ENCODE peak calls at places on chromosomes 16 and 17, in seven cellular contexts. H, X, C, E, B, K and F are unnamed samples.

GRCh38 chr17:81727324-81728031 is 15.4 kb downstream of the SLC25A10 start:
- DNase-seq in K (no peak), X (no peak), B (peak; percentile 78), H (no peak), C (no peak), E (no peak), F (no peak)

GRCh38 chr16:83968891-83969672 is 1.0 kb downstream of the NECAB2 start:
- DNase-seq in C (no peak), K (no peak), B (no peak), X (no peak), H (no peak), E (no peak), F (no peak)

GRCh38 chr17:68909066-68909465 is 46.1 kb downstream of the ABCA8 start:
- DNase-seq in H (no peak), E (peak; percentile 16), C (peak; percentile 87), B (peak; percentile 20), K (peak; percentile 20), X (peak; percentile 82), F (peak; percentile 72)

GRCh38 chr17:16649585-16649984 is 4.1 kb downstream of the ZNF624 start:
- DNase-seq in B (no peak), H (no peak), X (no peak), C (no peak), K (no peak), E (no peak), F (no peak)

GRCh38 chr17:28908640-28909098 is 5.8 kb upstream of the DHRS13 start:
- DNase-seq in B (peak; percentile 43), E (no peak), X (peak; percentile 34), H (no peak), C (peak; percentile 87), K (no peak), F (peak; percentile 68)

GRCh38 chr17:70168979-70169706 is at the start of gene KCNJ2:
- DNase-seq in B (peak; percentile 91), K (peak; percentile 87), X (peak; percentile 77), C (peak; percentile 91), H (no peak), E (no peak), F (no peak)

GRCh38 chr17:74478369-74479100 is 12.1 kb downstream of the CD300A start:
- DNase-seq in H (no peak), B (peak; percentile 45), X (no peak), K (peak; percentile 40), E (peak; percentile 69), C (no peak), F (no peak)

GRCh38 chr17:8537734-8538133 is 92.8 kb downstream of the MYH10 start:
- DNase-seq in X (no peak), H (no peak), K (no peak), E (no peak), C (no peak), B (no peak), F (no peak)

GRCh38 chr17:29619251-29619650 is 3.5 kb downstream of the CORO6 start:
- DNase-seq in E (no peak), K (peak; percentile 45), C (peak; percentile 61), H (no peak), X (no peak), B (no peak), F (no peak)

GRCh38 chr17:17938388-17939107 is 33.7 kb downstream of the TOM1L2 start:
- DNase-seq in E (no peak), X (no peak), B (peak; percentile 55), C (no peak), H (no peak), K (no peak), F (no peak)

GRCh38 chr17:50034504-50035364 is 21.2 kb upstream of the ITGA3 start:
- DNase-seq in C (no peak), E (no peak), H (no peak), X (no peak), B (no peak), K (no peak), F (no peak)

GRCh38 chr16:77219437-77219836 is 20.2 kb downstream of the SYCE1L start:
- DNase-seq in C (no peak), X (no peak), K (no peak), E (no peak), B (no peak), H (no peak), F (no peak)

GRCh38 chr17:13513039-13513405 is 88.7 kb downstream of the HS3ST3A1 start:
- DNase-seq in C (peak; percentile 70), E (no peak), B (no peak), X (no peak), K (no peak), H (no peak), F (no peak)

GRCh38 chr17:83116783-83117555 is 37.6 kb downstream of the METRNL start:
- DNase-seq in E (no peak), X (no peak), K (no peak), B (no peak), C (no peak), H (no peak), F (no peak)

GRCh38 chr17:47778184-47778635 is 43.4 kb downstream of the OSBPL7 start:
- DNase-seq in H (no peak), C (no peak), B (no peak), E (no peak), X (no peak), K (no peak), F (no peak)

GRCh38 chr17:2222901-2223616 is 80.5 kb downstream of the SMG6 start:
- DNase-seq in C (peak; percentile 88), E (peak; percentile 81), H (no peak), B (peak; percentile 57), X (peak; percentile 14), K (no peak), F (no peak)

GRCh38 chr17:29722411-29723198 is 99.9 kb upstream of the CORO6 start:
- DNase-seq in B (peak; percentile 46), E (peak; percentile 96), H (no peak), X (no peak), C (peak; percentile 78), K (peak; percentile 95), F (peak; percentile 53)

GRCh38 chr16:65833171-65833871 is 533.2 kb upstream of the CDH5 start:
- DNase-seq in H (no peak), K (no peak), X (no peak), B (no peak), C (no peak), E (no peak), F (peak; percentile 13)

GRCh38 chr17:36601303-36602029 is at the start of gene MRM1:
- DNase-seq in B (peak; percentile 95), E (peak; percentile 77), X (peak; percentile 95), C (peak; percentile 96), H (peak; percentile 70), K (peak; percentile 95), F (peak; percentile 76)

GRCh38 chr16:23013484-23013883 is 135.8 kb downstream of the USP31 start:
- DNase-seq in H (no peak), K (peak; percentile 33), E (no peak), B (no peak), X (no peak), C (no peak), F (no peak)

DNA sequence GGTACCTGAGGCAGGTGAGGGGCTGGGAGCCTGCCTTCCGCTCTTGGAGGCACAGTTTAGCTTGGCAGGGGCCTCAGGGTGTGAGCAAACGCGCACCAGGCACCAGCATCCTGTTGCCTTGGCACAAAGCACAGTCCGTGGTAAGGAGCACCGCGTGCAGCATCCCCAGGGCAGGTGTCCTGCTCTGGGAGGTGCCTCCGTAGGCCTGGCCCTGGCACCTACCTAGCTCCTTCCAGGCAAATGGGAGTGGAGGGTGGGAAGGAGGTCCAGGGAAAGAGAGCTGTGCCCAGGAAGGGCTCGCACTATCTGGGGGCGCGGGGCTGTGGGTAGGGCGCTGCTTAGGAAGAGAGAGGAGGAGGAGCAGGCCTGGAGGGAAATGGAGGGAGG is 3.1 kb upstream of the GSE1 start:
- DNase-seq in E (no peak), X (no peak), C (no peak), K (no peak), H (no peak), B (peak; percentile 25), F (no peak)
- H3K27ac ChIP-seq in E (no peak overlapping the region), X (no peak overlapping the region), C (peak overlapping the region; percentile 93), K (no peak overlapping the region), H (peak overlapping the region; percentile 90), B (peak overlapping the region; percentile 89), F (peak overlapping the region; percentile 52)

DNA sequence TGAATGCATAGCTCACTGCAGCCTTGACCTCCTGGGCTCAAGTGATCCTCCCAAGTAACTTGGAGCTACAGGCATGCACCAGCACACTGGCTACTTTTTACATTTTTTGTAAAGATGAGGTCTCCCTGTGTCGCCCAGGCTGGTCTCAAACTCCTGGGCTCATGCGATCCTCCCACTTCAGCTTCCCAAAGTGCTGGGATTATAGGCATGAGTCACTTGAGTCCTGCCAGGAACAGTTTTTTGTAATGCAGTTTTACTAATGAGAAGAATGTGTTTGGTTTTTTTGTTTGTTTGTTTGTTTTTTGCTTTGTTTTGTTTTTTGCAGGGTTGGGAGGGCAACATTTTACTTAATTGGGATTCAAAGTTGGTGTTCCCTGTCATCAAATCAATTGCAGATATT is 22.2 kb downstream of the SOST start:
- DNase-seq in X (peak; percentile 46), H (no peak), B (no peak), C (no peak), E (no peak), K (no peak), F (no peak)
- H3K27ac ChIP-seq in X (no peak overlapping the region), H (no peak overlapping the region), B (no peak overlapping the region), C (no peak overlapping the region), E (no peak overlapping the region), K (no peak overlapping the region), F (no peak overlapping the region)

DNA sequence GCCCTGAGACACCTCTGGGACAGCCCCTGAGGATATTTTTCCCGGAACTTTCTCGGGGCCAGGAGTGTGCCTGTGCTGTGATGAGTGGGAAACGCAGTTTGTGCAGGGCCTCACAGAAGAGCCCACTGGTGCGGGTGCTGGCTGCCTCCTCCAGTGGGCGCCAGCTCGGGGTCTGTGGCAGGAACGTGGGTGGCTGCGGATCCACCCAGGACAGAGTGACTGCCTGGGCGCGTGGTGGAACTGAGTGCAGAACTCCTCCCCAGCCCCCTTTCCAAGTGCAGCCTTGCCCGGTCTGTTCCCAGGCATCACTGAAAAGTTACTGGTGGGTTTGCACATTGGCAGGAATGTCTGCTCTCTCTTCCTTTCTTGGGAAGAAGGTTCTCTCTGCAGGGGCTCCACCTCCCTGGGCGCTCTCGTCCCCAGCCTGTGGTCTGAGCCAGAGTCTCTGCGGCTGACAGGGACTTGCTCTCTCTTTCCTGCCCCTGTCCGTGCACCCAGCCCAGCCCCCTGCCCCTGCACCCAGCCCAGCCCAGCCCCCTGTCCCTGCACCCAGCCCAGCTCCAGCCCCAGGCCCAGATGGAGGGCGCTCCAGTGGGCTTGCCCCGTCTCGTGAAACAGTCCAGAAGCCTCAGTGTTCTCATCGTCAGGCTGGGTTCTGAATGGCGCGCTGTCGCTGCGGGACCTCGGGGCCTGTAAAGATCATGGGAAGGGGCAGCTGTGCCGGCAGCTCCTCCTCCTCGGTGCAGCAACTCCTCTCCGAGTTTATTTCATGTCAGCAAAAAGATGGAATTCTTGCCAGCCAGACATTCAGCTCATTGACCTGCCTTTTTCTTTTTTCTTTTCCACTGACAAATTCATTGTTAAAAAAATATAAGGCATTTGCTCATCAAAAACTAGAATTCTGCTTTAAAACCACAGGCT is 117.5 kb downstream of the BANP start:
- DNase-seq in K (no peak), B (no peak), E (no peak), X (no peak), H (no peak), C (peak; percentile 53), F (no peak)
- H3K27ac ChIP-seq in K (peak overlapping the region; percentile 92), B (no peak overlapping the region), E (peak overlapping the region; percentile 54), X (no peak overlapping the region), H (no peak overlapping the region), C (no peak overlapping the region), F (no peak overlapping the region)

GRCh38 chr16:25707982-25708583 is 16.3 kb downstream of the HS3ST4 start:
- DNase-seq in K (peak; percentile 49), E (no peak), X (no peak), C (no peak), H (no peak), B (peak; percentile 10), F (no peak)
- H3K27ac ChIP-seq in K (no peak overlapping the region), E (no peak overlapping the region), X (no peak overlapping the region), C (no peak overlapping the region), H (no peak overlapping the region), B (no peak overlapping the region), F (no peak overlapping the region)